ENCODE peak calls at places on chromosome 5, in ten cellular contexts. One of them, this sample, is unnamed.

GRCh38 chr5:41157272-41157671 is 56.1 kb downstream of the C6 start:
- DNase-seq in foreskin fibroblast: no peak
- DNase-seq in epithelial cell of esophagus: no peak
- DNase-seq in MCF 10A: peak
- DNase-seq in PC-3: peak
- DNase-seq in prostate gland: no peak
- DNase-seq in progenitor cell of endocrine pancreas: no peak
- DNase-seq in K562: no peak
- DNase-seq in GM10248: no peak
- DNase-seq in H1: no peak
- DNase-seq in this sample: no peak

GRCh38 chr5:133579766-133580165 is 32.6 kb downstream of the FSTL4 start:
- DNase-seq in progenitor cell of endocrine pancreas: no peak
- DNase-seq in prostate gland: no peak
- DNase-seq in MCF 10A: no peak
- DNase-seq in K562: no peak
- DNase-seq in PC-3: no peak
- DNase-seq in foreskin fibroblast: no peak
- DNase-seq in H1: no peak
- DNase-seq in epithelial cell of esophagus: no peak
- DNase-seq in GM10248: no peak
- DNase-seq in this sample: peak

GRCh38 chr5:15183520-15183919 is 311.9 kb upstream of the ANKH start:
- DNase-seq in progenitor cell of endocrine pancreas: no peak
- DNase-seq in MCF 10A: peak
- DNase-seq in H1: no peak
- DNase-seq in epithelial cell of esophagus: peak
- DNase-seq in foreskin fibroblast: no peak
- DNase-seq in prostate gland: no peak
- DNase-seq in GM10248: no peak
- DNase-seq in K562: no peak
- DNase-seq in PC-3: peak
- DNase-seq in this sample: no peak

GRCh38 chr5:150626853-150627276 is 13.6 kb upstream of the SYNPO start:
- DNase-seq in progenitor cell of endocrine pancreas: no peak
- DNase-seq in K562: no peak
- DNase-seq in H1: no peak
- DNase-seq in MCF 10A: peak
- DNase-seq in epithelial cell of esophagus: peak
- DNase-seq in prostate gland: no peak
- DNase-seq in GM10248: no peak
- DNase-seq in PC-3: no peak
- DNase-seq in foreskin fibroblast: no peak
- DNase-seq in this sample: no peak

GRCh38 chr5:117769877-117770276 is 1195.3 kb upstream of the SEMA6A start:
- DNase-seq in GM10248: no peak
- DNase-seq in prostate gland: no peak
- DNase-seq in K562: no peak
- DNase-seq in epithelial cell of esophagus: no peak
- DNase-seq in progenitor cell of endocrine pancreas: no peak
- DNase-seq in foreskin fibroblast: no peak
- DNase-seq in MCF 10A: no peak
- DNase-seq in PC-3: no peak
- DNase-seq in H1: no peak
- DNase-seq in this sample: no peak

GRCh38 chr5:126811515-126812198 is 34.7 kb downstream of the LMNB1 start:
- DNase-seq in prostate gland: no peak
- DNase-seq in GM10248: no peak
- DNase-seq in K562: no peak
- DNase-seq in progenitor cell of endocrine pancreas: no peak
- DNase-seq in foreskin fibroblast: peak
- DNase-seq in MCF 10A: no peak
- DNase-seq in PC-3: no peak
- DNase-seq in H1: no peak
- DNase-seq in epithelial cell of esophagus: peak
- DNase-seq in this sample: no peak

GRCh38 chr5:35354751-35355150 is 124.5 kb upstream of the PRLR start:
- DNase-seq in progenitor cell of endocrine pancreas: no peak
- DNase-seq in MCF 10A: peak
- DNase-seq in H1: no peak
- DNase-seq in prostate gland: no peak
- DNase-seq in PC-3: peak
- DNase-seq in K562: no peak
- DNase-seq in epithelial cell of esophagus: peak
- DNase-seq in GM10248: no peak
- DNase-seq in foreskin fibroblast: no peak
- DNase-seq in this sample: no peak

GRCh38 chr5:82019342-82020138 is 47.7 kb downstream of the ATG10 start:
- DNase-seq in MCF 10A: no peak
- DNase-seq in foreskin fibroblast: no peak
- DNase-seq in H1: no peak
- DNase-seq in progenitor cell of endocrine pancreas: no peak
- DNase-seq in epithelial cell of esophagus: no peak
- DNase-seq in PC-3: no peak
- DNase-seq in prostate gland: peak
- DNase-seq in K562: no peak
- DNase-seq in GM10248: no peak
- DNase-seq in this sample: no peak

DNA sequence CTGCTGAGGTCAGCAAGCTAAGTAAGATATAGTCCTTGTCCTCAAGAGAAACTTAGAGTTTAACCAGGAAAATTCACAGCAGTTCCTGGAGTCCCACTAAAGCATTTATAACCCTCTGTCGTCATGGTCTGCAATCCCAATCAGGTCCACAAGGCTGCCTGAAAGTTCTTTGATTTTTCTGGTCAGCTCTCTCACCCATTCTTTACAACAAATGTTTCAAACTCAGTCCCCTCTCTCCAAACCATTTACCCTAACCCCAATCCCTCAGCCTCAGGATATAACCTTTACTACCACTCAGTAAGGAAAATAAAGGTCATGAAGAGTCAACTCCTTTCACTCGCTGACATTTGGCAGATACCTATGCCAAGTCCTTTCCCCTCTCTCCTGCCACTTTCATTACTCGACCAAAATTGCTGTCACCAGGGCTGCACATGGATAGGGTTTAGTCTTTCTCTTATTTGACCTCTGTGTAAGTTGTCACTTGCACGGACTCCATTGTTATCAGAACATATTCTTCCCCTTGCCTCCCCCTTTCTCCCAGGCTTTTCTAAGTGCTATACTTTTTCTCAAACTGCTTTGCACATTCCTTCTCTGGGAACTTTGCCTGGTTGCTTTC is 936.6 kb downstream of the NR2F1-AS1 start:
- DNase-seq in PC-3: no peak
- DNase-seq in progenitor cell of endocrine pancreas: no peak
- DNase-seq in MCF 10A: no peak
- DNase-seq in prostate gland: no peak
- DNase-seq in GM10248: no peak
- DNase-seq in foreskin fibroblast: no peak
- DNase-seq in K562: no peak
- DNase-seq in epithelial cell of esophagus: no peak
- DNase-seq in H1: no peak
- DNase-seq in this sample: no peak
- TF ChIP-seq CTCF in PC-3: peak
- TF ChIP-seq CTCF in progenitor cell of endocrine pancreas: peak
- TF ChIP-seq CTCF in MCF 10A: no peak
- TF ChIP-seq CTCF in prostate gland: no peak
- TF ChIP-seq CTCF in GM10248: no peak
- TF ChIP-seq CTCF in foreskin fibroblast: no peak
- TF ChIP-seq CTCF in K562: no peak
- TF ChIP-seq CTCF in epithelial cell of esophagus: no peak
- TF ChIP-seq CTCF in H1: peak
- TF ChIP-seq CTCF in this sample: no peak

GRCh38 chr5:72849546-72849945 is 33.1 kb downstream of the TNPO1 start:
- DNase-seq in K562: no peak
- DNase-seq in MCF 10A: no peak
- DNase-seq in GM10248: no peak
- DNase-seq in foreskin fibroblast: no peak
- DNase-seq in PC-3: no peak
- DNase-seq in progenitor cell of endocrine pancreas: no peak
- DNase-seq in H1: no peak
- DNase-seq in prostate gland: no peak
- DNase-seq in epithelial cell of esophagus: no peak
- DNase-seq in this sample: no peak

GRCh38 chr5:72848474-72849428 is 32.3 kb downstream of the TNPO1 start:
- DNase-seq in H1: no peak
- DNase-seq in progenitor cell of endocrine pancreas: peak
- DNase-seq in PC-3: peak
- DNase-seq in epithelial cell of esophagus: peak
- DNase-seq in prostate gland: peak
- DNase-seq in K562: peak
- DNase-seq in foreskin fibroblast: no peak
- DNase-seq in MCF 10A: no peak
- DNase-seq in GM10248: peak
- DNase-seq in this sample: peak

GRCh38 chr5:72846483-72846882 is 30.0 kb downstream of the TNPO1 start:
- DNase-seq in GM10248: no peak
- DNase-seq in progenitor cell of endocrine pancreas: no peak
- DNase-seq in epithelial cell of esophagus: no peak
- DNase-seq in foreskin fibroblast: no peak
- DNase-seq in prostate gland: no peak
- DNase-seq in MCF 10A: no peak
- DNase-seq in PC-3: no peak
- DNase-seq in H1: no peak
- DNase-seq in K562: no peak
- DNase-seq in this sample: no peak

GRCh38 chr5:72847439-72847838 is 31.0 kb downstream of the TNPO1 start:
- DNase-seq in K562: no peak
- DNase-seq in epithelial cell of esophagus: no peak
- DNase-seq in MCF 10A: no peak
- DNase-seq in foreskin fibroblast: no peak
- DNase-seq in H1: no peak
- DNase-seq in progenitor cell of endocrine pancreas: no peak
- DNase-seq in GM10248: no peak
- DNase-seq in PC-3: no peak
- DNase-seq in prostate gland: no peak
- DNase-seq in this sample: no peak

DNA sequence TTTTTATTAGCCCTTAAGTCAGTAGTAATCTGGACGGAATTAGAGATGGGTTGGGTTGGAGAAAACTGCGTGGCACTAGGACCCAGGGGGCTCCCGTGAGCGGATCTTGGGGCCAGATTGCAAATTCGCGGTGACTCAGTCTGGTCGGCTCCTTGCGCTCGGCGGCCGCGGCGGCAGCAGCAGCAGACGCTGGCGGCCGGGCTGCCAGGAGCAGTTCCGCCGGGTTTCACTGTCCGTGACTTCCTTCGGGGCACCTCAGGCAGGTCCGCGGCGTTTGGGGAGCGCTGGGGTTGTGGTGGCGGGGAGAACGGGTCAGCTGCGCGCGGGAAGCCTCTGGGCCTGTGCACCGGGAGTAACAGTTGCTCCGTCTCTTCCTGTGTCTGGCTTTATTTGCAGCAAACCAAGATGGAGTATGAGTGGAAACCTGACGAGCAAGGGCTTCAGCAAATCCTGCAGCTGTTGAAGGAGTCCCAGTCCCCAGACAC is 31.6 kb downstream of the TNPO1 start:
- DNase-seq in epithelial cell of esophagus: peak
- DNase-seq in progenitor cell of endocrine pancreas: peak
- DNase-seq in H1: peak
- DNase-seq in K562: peak
- DNase-seq in GM10248: peak
- DNase-seq in foreskin fibroblast: peak
- DNase-seq in prostate gland: peak
- DNase-seq in PC-3: peak
- DNase-seq in MCF 10A: peak
- DNase-seq in this sample: peak
- TF ChIP-seq CTCF in epithelial cell of esophagus: no peak
- TF ChIP-seq CTCF in progenitor cell of endocrine pancreas: no peak
- TF ChIP-seq CTCF in H1: no peak
- TF ChIP-seq CTCF in K562: no peak
- TF ChIP-seq CTCF in GM10248: no peak
- TF ChIP-seq CTCF in foreskin fibroblast: no peak
- TF ChIP-seq CTCF in prostate gland: peak
- TF ChIP-seq CTCF in PC-3: no peak
- TF ChIP-seq CTCF in MCF 10A: no peak
- TF ChIP-seq CTCF in this sample: no peak

DNA sequence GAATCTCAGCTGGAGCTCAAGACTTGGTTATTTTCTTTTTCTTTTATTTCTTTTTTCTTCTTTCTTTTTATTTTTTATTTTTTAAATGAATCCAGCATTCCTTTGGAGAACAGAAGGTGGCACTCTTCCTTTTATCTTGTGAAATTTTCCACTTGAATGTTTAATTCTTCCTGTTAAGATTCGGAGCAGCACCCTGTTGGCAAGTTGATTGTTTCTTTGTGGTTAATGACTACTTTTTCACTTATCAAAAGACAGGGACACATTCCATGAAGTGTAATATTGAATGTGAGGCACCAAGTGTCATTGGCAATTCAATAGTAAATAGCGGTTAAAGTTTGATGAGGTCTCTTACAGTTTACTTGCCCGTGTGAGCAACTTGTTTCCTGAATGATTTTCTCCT is 240.5 kb upstream of the CHD1 start:
- DNase-seq in foreskin fibroblast: no peak
- DNase-seq in MCF 10A: peak
- DNase-seq in progenitor cell of endocrine pancreas: no peak
- DNase-seq in prostate gland: no peak
- DNase-seq in PC-3: peak
- DNase-seq in GM10248: no peak
- DNase-seq in H1: no peak
- DNase-seq in epithelial cell of esophagus: peak
- DNase-seq in K562: no peak
- DNase-seq in this sample: no peak
- TF ChIP-seq CTCF in foreskin fibroblast: no peak
- TF ChIP-seq CTCF in MCF 10A: peak
- TF ChIP-seq CTCF in progenitor cell of endocrine pancreas: peak
- TF ChIP-seq CTCF in prostate gland: no peak
- TF ChIP-seq CTCF in PC-3: peak
- TF ChIP-seq CTCF in GM10248: no peak
- TF ChIP-seq CTCF in H1: peak
- TF ChIP-seq CTCF in epithelial cell of esophagus: peak
- TF ChIP-seq CTCF in K562: peak
- TF ChIP-seq CTCF in this sample: peak

GRCh38 chr5:173598686-173599085 is 17.8 kb downstream of the BOD1 start:
- DNase-seq in foreskin fibroblast: no peak
- DNase-seq in epithelial cell of esophagus: no peak
- DNase-seq in K562: no peak
- DNase-seq in PC-3: no peak
- DNase-seq in GM10248: no peak
- DNase-seq in MCF 10A: no peak
- DNase-seq in progenitor cell of endocrine pancreas: no peak
- DNase-seq in prostate gland: no peak
- DNase-seq in H1: no peak
- DNase-seq in this sample: no peak

GRCh38 chr5:173604141-173604540 is 12.3 kb downstream of the BOD1 start:
- DNase-seq in PC-3: no peak
- DNase-seq in H1: no peak
- DNase-seq in prostate gland: no peak
- DNase-seq in foreskin fibroblast: no peak
- DNase-seq in progenitor cell of endocrine pancreas: no peak
- DNase-seq in MCF 10A: no peak
- DNase-seq in epithelial cell of esophagus: no peak
- DNase-seq in K562: no peak
- DNase-seq in GM10248: no peak
- DNase-seq in this sample: no peak

GRCh38 chr5:173597304-173597703 is 19.1 kb downstream of the BOD1 start:
- DNase-seq in progenitor cell of endocrine pancreas: no peak
- DNase-seq in H1: no peak
- DNase-seq in prostate gland: no peak
- DNase-seq in foreskin fibroblast: no peak
- DNase-seq in K562: no peak
- DNase-seq in MCF 10A: no peak
- DNase-seq in PC-3: no peak
- DNase-seq in epithelial cell of esophagus: no peak
- DNase-seq in GM10248: no peak
- DNase-seq in this sample: no peak

GRCh38 chr5:173602423-173602822 is 14.0 kb downstream of the BOD1 start:
- DNase-seq in PC-3: no peak
- DNase-seq in GM10248: no peak
- DNase-seq in epithelial cell of esophagus: no peak
- DNase-seq in K562: no peak
- DNase-seq in progenitor cell of endocrine pancreas: no peak
- DNase-seq in prostate gland: no peak
- DNase-seq in H1: no peak
- DNase-seq in foreskin fibroblast: peak
- DNase-seq in MCF 10A: peak
- DNase-seq in this sample: no peak
- TF ChIP-seq CTCF in PC-3: no peak
- TF ChIP-seq CTCF in GM10248: no peak
- TF ChIP-seq CTCF in epithelial cell of esophagus: no peak
- TF ChIP-seq CTCF in K562: peak
- TF ChIP-seq CTCF in progenitor cell of endocrine pancreas: no peak
- TF ChIP-seq CTCF in prostate gland: no peak
- TF ChIP-seq CTCF in H1: peak
- TF ChIP-seq CTCF in foreskin fibroblast: no peak
- TF ChIP-seq CTCF in MCF 10A: no peak
- TF ChIP-seq CTCF in this sample: no peak